ENCODE peak calls at places on chromosomes 7 and 10, in five cellular contexts. I, K, N, X and W are unnamed samples.

GRCh38 chr10:132869621-132870020 is 72.7 kb downstream of the CFAP46 start:
- DNase-seq in K (no peak), N (no peak), X (peak; percentile 53), I (no peak), W (no peak)

GRCh38 chr7:155986497-155987160 is 174.4 kb upstream of the SHH start:
- DNase-seq in K (no peak), I (no peak), X (peak; percentile 26), N (peak; percentile 23), W (no peak)

GRCh38 chr10:36086976-36087726 is 445.1 kb upstream of the FZD8 start:
- DNase-seq in N (no peak), I (no peak), X (no peak), K (no peak), W (no peak)

GRCh38 chr10:48811461-48811860 is 126.8 kb downstream of the WDFY4 start:
- DNase-seq in I (no peak), N (no peak), X (no peak), K (no peak), W (peak; percentile 45)

GRCh38 chr7:28272461-28272877 is 91.9 kb upstream of the JAZF1 start:
- DNase-seq in K (peak; percentile 1), N (peak; percentile 74), X (no peak), I (peak; percentile 74), W (peak; percentile 46)

GRCh38 chr7:35891004-35891830 is 90.4 kb downstream of the SEPTIN7 start:
- DNase-seq in K (no peak), X (no peak), N (no peak), I (no peak), W (no peak)

GRCh38 chr7:36368496-36368895 is 21.2 kb upstream of the ANLN start:
- DNase-seq in X (no peak), N (no peak), K (no peak), I (no peak), W (no peak)

GRCh38 chr10:63206997-63207952 is 74.1 kb downstream of the NRBF2 start:
- DNase-seq in I (peak; percentile 94), N (no peak), K (no peak), X (no peak), W (peak; percentile 56)

GRCh38 chr7:156892821-156893706 is at the start of gene LMBR1:
- DNase-seq in N (peak; percentile 98), K (peak; percentile 95), X (peak; percentile 97), I (peak; percentile 96), W (peak; percentile 85)

GRCh38 chr10:29446327-29446726 is 157.5 kb downstream of the LYZL1 start:
- DNase-seq in K (no peak), X (no peak), N (no peak), I (peak; percentile 55), W (no peak)

GRCh38 chr10:3593611-3594010 is 191.4 kb downstream of the KLF6 start:
- DNase-seq in I (no peak), K (no peak), N (no peak), X (no peak), W (no peak)

GRCh38 chr10:103492655-103493261 is 747 bp upstream of the NEURL1 start:
- DNase-seq in K (no peak), I (no peak), N (no peak), X (no peak), W (no peak)

GRCh38 chr7:53383131-53383530 is 347.7 kb downstream of the POM121L12 start:
- DNase-seq in N (no peak), I (no peak), X (no peak), K (no peak), W (peak; percentile 4)

GRCh38 chr7:23332881-23333612 is 33.9 kb downstream of the MALSU1 start:
- DNase-seq in X (no peak), K (no peak), I (peak; percentile 70), N (no peak), W (no peak)

GRCh38 chr7:137403282-137403681 is 59.7 kb upstream of the PTN start:
- DNase-seq in I (no peak), N (peak; percentile 8), X (no peak), K (no peak), W (no peak)

GRCh38 chr10:8911032-8911431 is 856.5 kb downstream of the GATA3 start:
- DNase-seq in K (no peak), N (no peak), I (no peak), X (no peak), W (no peak)

GRCh38 chr7:7817748-7818147 is 99.3 kb upstream of the RPA3 start:
- DNase-seq in I (no peak), X (no peak), K (peak; percentile 24), N (no peak), W (no peak)

GRCh38 chr10:93160829-93161228 is 87.1 kb downstream of the CYP26A1 start:
- DNase-seq in K (no peak), I (peak; percentile 2), N (no peak), X (peak; percentile 74), W (peak; percentile 93)

GRCh38 chr10:30784896-30785605 is 155.5 kb upstream of the LYZL2 start:
- DNase-seq in X (peak; percentile 86), I (peak; percentile 77), N (peak; percentile 96), K (peak; percentile 29), W (peak; percentile 37)

GRCh38 chr10:106560925-106561640 is 603.4 kb downstream of the SORCS1 start:
- DNase-seq in I (peak; percentile 68), X (no peak), N (no peak), K (no peak), W (peak; percentile 21)

GRCh38 chr10:124075116-124075955 is 18.1 kb downstream of the CHST15 start:
- DNase-seq in X (no peak), K (no peak), N (peak; percentile 71), I (peak; percentile 9), W (no peak)

GRCh38 chr7:91046322-91047088 is 217.7 kb upstream of the FZD1 start:
- DNase-seq in N (no peak), K (no peak), I (peak; percentile 44), X (no peak), W (no peak)

GRCh38 chr10:11685787-11686218 is 56.4 kb upstream of the ECHDC3 start:
- DNase-seq in X (peak; percentile 80), I (peak; percentile 39), N (no peak), K (peak; percentile 9), W (peak; percentile 32)

GRCh38 chr10:13915710-13916109 is 328.9 kb downstream of the PRPF18 start:
- DNase-seq in I (no peak), X (no peak), K (no peak), N (no peak), W (no peak)

GRCh38 chr10:6062101-6062771 is at the start of gene IL2RA:
- DNase-seq in N (no peak), I (no peak), K (peak; percentile 65), X (no peak), W (no peak)

GRCh38 chr10:124936813-124937212 is 5.1 kb upstream of the ZRANB1 start:
- DNase-seq in K (no peak), N (no peak), X (no peak), I (no peak), W (no peak)

GRCh38 chr7:18345641-18346234 is 149.8 kb upstream of the HDAC9 start:
- DNase-seq in I (peak; percentile 57), N (no peak), X (no peak), K (peak; percentile 21), W (no peak)

GRCh38 chr7:158746957-158747356 is 42.4 kb upstream of the NCAPG2 start:
- DNase-seq in K (no peak), I (no peak), N (no peak), X (no peak), W (no peak)

GRCh38 chr7:601573-602340 is 82.1 kb upstream of the PDGFA start:
- DNase-seq in N (no peak), X (peak; percentile 85), K (peak; percentile 76), I (no peak), W (no peak)

DNA sequence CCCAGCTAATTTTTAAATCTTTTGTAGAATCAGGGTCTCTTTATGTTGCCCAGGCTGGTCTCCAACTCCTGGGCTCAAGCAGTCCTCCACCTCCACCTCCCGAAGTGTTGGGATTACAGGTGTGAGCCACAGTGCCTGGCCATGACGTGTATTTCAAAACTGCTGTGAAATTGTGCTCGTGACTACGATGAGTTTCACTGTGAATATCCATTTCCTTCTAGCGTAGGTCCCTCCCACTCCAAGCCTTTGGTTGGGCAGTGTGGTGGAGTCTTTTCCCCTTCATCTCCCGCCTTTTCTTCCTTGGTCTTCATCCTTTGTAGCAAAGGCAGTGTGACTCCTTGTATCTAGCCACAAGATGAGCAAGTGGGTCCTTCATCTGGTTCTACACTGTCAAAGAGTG is 56.2 kb downstream of the CUL1 start:
- DNase-seq in N (no peak), K (no peak), X (no peak), I (no peak), W (no peak)
- H3K4me3 ChIP-seq in N (no peak overlapping the region), K (no peak overlapping the region), X (no peak overlapping the region), I (no peak overlapping the region), W (no peak overlapping the region)

GRCh38 chr10:78862328-78862640 is 206.5 kb upstream of the ZMIZ1 start:
- DNase-seq in X (no peak), K (no peak), I (no peak), N (no peak), W (no peak)
- H3K27me3 ChIP-seq in X (no peaks in the 10 kb centered on the region), K (no peaks in the 10 kb centered on the region), I (peaks cover 6% of the 10 kb centered on the region), N (no peaks in the 10 kb centered on the region), W (no peaks in the 10 kb centered on the region)

GRCh38 chr10:28304032-28304571 is 1.2 kb upstream of the MPP7 start:
- DNase-seq in X (no peak), K (no peak), I (no peak), N (no peak), W (no peak)
- H3K4me3 ChIP-seq in X (peak overlapping the region; percentile 77), K (no peak overlapping the region), I (no peak overlapping the region), N (no peak overlapping the region), W (no peak overlapping the region)

DNA sequence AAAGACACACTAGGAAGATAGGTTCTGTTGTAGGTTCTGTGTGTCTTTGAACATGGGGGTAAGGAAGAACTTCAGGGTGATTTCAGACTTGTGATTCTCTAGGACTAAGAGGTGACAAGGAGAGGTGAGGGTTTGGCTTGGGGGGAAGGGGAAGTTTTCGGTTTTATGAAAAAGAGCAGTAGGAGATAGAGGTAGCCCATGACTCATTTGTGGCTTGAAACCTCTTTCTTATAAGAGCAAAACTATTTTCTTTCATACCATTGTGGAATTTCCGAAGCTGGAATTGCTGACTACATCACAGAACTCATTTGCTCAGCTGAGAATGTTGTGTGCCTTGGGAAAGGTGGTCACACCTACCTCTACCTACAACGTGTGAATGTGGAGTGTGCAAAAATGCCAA is 39.6 kb upstream of the IKZF1 start:
- DNase-seq in N (no peak), I (no peak), K (peak; percentile 26), X (no peak), W (no peak)
- H3K27me3 ChIP-seq in N (no peaks in the 10 kb centered on the region), I (no peaks in the 10 kb centered on the region), K (no peaks in the 10 kb centered on the region), X (no peaks in the 10 kb centered on the region), W (peaks cover 2% of the 10 kb centered on the region)

GRCh38 chr10:80458638-80459037 is 4.5 kb downstream of the TSPAN14 start:
- DNase-seq in K (no peak), I (no peak), X (no peak), N (no peak), W (no peak)
- H3K4me3 ChIP-seq in K (peak overlapping the region; percentile 58), I (no peak overlapping the region), X (peak overlapping the region; percentile 34), N (no peak overlapping the region), W (no peak overlapping the region)

GRCh38 chr10:130062201-130062600 is 48.4 kb downstream of the C10orf143 start:
- DNase-seq in N (no peak), K (no peak), I (no peak), X (no peak), W (peak; percentile 66)
- H3K27me3 ChIP-seq in N (no peaks in the 10 kb centered on the region), K (no peaks in the 10 kb centered on the region), I (no peaks in the 10 kb centered on the region), X (no peaks in the 10 kb centered on the region), W (no peaks in the 10 kb centered on the region)